ENCODE peak calls at places on chromosomes 7 and 10, in nine cellular contexts. One of them, this sample, is unnamed.

GRCh38 chr10:75612904-75613684 is 181.7 kb downstream of the LRMDA start:
- DNase-seq in fibroblast of villous mesenchyme: no peak
- DNase-seq in uterus: peak
- DNase-seq in tibial nerve: no peak
- DNase-seq in tibial artery: peak
- DNase-seq in cardiac muscle cell: no peak
- DNase-seq in HCT116: no peak
- DNase-seq in BE2C: no peak
- DNase-seq in A549: no peak
- DNase-seq in this sample: no peak

GRCh38 chr7:111266613-111267012 is 175.7 kb downstream of the LRRN3 start:
- DNase-seq in BE2C: no peak
- DNase-seq in cardiac muscle cell: no peak
- DNase-seq in A549: peak
- DNase-seq in HCT116: no peak
- DNase-seq in fibroblast of villous mesenchyme: peak
- DNase-seq in uterus: no peak
- DNase-seq in tibial nerve: no peak
- DNase-seq in tibial artery: no peak
- DNase-seq in this sample: no peak

GRCh38 chr10:129963831-129964501 is at the start of gene EBF3:
- DNase-seq in BE2C: peak
- DNase-seq in tibial nerve: peak
- DNase-seq in uterus: peak
- DNase-seq in A549: peak
- DNase-seq in fibroblast of villous mesenchyme: peak
- DNase-seq in cardiac muscle cell: peak
- DNase-seq in tibial artery: peak
- DNase-seq in HCT116: no peak
- DNase-seq in this sample: peak

GRCh38 chr7:2796358-2797352 is 47.5 kb downstream of the GNA12 start:
- DNase-seq in fibroblast of villous mesenchyme: peak
- DNase-seq in uterus: peak
- DNase-seq in BE2C: no peak
- DNase-seq in tibial nerve: peak
- DNase-seq in A549: no peak
- DNase-seq in tibial artery: peak
- DNase-seq in HCT116: no peak
- DNase-seq in cardiac muscle cell: no peak
- DNase-seq in this sample: peak

GRCh38 chr7:100219271-100219737 is 445 bp upstream of the PVRIG start:
- DNase-seq in uterus: no peak
- DNase-seq in HCT116: no peak
- DNase-seq in cardiac muscle cell: no peak
- DNase-seq in BE2C: no peak
- DNase-seq in fibroblast of villous mesenchyme: no peak
- DNase-seq in tibial artery: no peak
- DNase-seq in A549: no peak
- DNase-seq in tibial nerve: no peak
- DNase-seq in this sample: no peak

GRCh38 chr7:45080958-45081669 is 7.7 kb downstream of the NACAD start:
- DNase-seq in BE2C: no peak
- DNase-seq in uterus: no peak
- DNase-seq in HCT116: no peak
- DNase-seq in fibroblast of villous mesenchyme: no peak
- DNase-seq in A549: no peak
- DNase-seq in tibial nerve: no peak
- DNase-seq in cardiac muscle cell: no peak
- DNase-seq in tibial artery: no peak
- DNase-seq in this sample: no peak

GRCh38 chr7:74262639-74263398 is 8.6 kb upstream of the RFC2 start:
- DNase-seq in tibial artery: no peak
- DNase-seq in A549: no peak
- DNase-seq in tibial nerve: no peak
- DNase-seq in cardiac muscle cell: no peak
- DNase-seq in BE2C: peak
- DNase-seq in HCT116: no peak
- DNase-seq in uterus: no peak
- DNase-seq in fibroblast of villous mesenchyme: no peak
- DNase-seq in this sample: no peak

GRCh38 chr10:79111846-79112614 is 43.3 kb downstream of the ZMIZ1 start:
- DNase-seq in BE2C: no peak
- DNase-seq in A549: no peak
- DNase-seq in fibroblast of villous mesenchyme: no peak
- DNase-seq in cardiac muscle cell: peak
- DNase-seq in uterus: peak
- DNase-seq in HCT116: no peak
- DNase-seq in tibial artery: no peak
- DNase-seq in tibial nerve: no peak
- DNase-seq in this sample: no peak

GRCh38 chr10:59179027-59179426 is 2.6 kb downstream of the PHYHIPL start:
- DNase-seq in HCT116: no peak
- DNase-seq in A549: no peak
- DNase-seq in tibial nerve: no peak
- DNase-seq in tibial artery: no peak
- DNase-seq in cardiac muscle cell: no peak
- DNase-seq in fibroblast of villous mesenchyme: no peak
- DNase-seq in uterus: no peak
- DNase-seq in BE2C: no peak
- DNase-seq in this sample: no peak

GRCh38 chr10:76868088-76868949 is 769.3 kb downstream of the KCNMA1 start:
- DNase-seq in tibial nerve: no peak
- DNase-seq in tibial artery: peak
- DNase-seq in uterus: no peak
- DNase-seq in BE2C: no peak
- DNase-seq in cardiac muscle cell: no peak
- DNase-seq in A549: no peak
- DNase-seq in HCT116: no peak
- DNase-seq in fibroblast of villous mesenchyme: peak
- DNase-seq in this sample: peak

GRCh38 chr7:144827581-144828139 is 8.2 kb downstream of the TPK1 start:
- DNase-seq in uterus: no peak
- DNase-seq in A549: no peak
- DNase-seq in BE2C: no peak
- DNase-seq in fibroblast of villous mesenchyme: peak
- DNase-seq in cardiac muscle cell: peak
- DNase-seq in tibial artery: no peak
- DNase-seq in tibial nerve: no peak
- DNase-seq in HCT116: no peak
- DNase-seq in this sample: no peak

GRCh38 chr7:2017914-2018785 is 214.6 kb downstream of the MAD1L1 start:
- DNase-seq in fibroblast of villous mesenchyme: no peak
- DNase-seq in tibial nerve: no peak
- DNase-seq in HCT116: no peak
- DNase-seq in uterus: no peak
- DNase-seq in A549: no peak
- DNase-seq in BE2C: peak
- DNase-seq in tibial artery: peak
- DNase-seq in cardiac muscle cell: no peak
- DNase-seq in this sample: no peak

GRCh38 chr10:3935933-3936359 is 150.9 kb upstream of the KLF6 start:
- DNase-seq in tibial nerve: no peak
- DNase-seq in BE2C: no peak
- DNase-seq in A549: no peak
- DNase-seq in tibial artery: peak
- DNase-seq in fibroblast of villous mesenchyme: peak
- DNase-seq in uterus: peak
- DNase-seq in HCT116: no peak
- DNase-seq in cardiac muscle cell: no peak
- DNase-seq in this sample: no peak

GRCh38 chr10:3932597-3933380 is 147.8 kb upstream of the KLF6 start:
- DNase-seq in BE2C: no peak
- DNase-seq in cardiac muscle cell: no peak
- DNase-seq in tibial nerve: no peak
- DNase-seq in tibial artery: no peak
- DNase-seq in uterus: no peak
- DNase-seq in fibroblast of villous mesenchyme: no peak
- DNase-seq in A549: no peak
- DNase-seq in HCT116: no peak
- DNase-seq in this sample: no peak

GRCh38 chr10:3933733-3934132 is 148.7 kb upstream of the KLF6 start:
- DNase-seq in BE2C: no peak
- DNase-seq in uterus: no peak
- DNase-seq in fibroblast of villous mesenchyme: no peak
- DNase-seq in A549: no peak
- DNase-seq in tibial artery: no peak
- DNase-seq in HCT116: no peak
- DNase-seq in cardiac muscle cell: no peak
- DNase-seq in tibial nerve: no peak
- DNase-seq in this sample: no peak

GRCh38 chr10:3936422-3937040 is 151.5 kb upstream of the KLF6 start:
- DNase-seq in uterus: no peak
- DNase-seq in tibial nerve: no peak
- DNase-seq in cardiac muscle cell: no peak
- DNase-seq in tibial artery: no peak
- DNase-seq in BE2C: no peak
- DNase-seq in fibroblast of villous mesenchyme: no peak
- DNase-seq in HCT116: no peak
- DNase-seq in A549: no peak
- DNase-seq in this sample: peak

DNA sequence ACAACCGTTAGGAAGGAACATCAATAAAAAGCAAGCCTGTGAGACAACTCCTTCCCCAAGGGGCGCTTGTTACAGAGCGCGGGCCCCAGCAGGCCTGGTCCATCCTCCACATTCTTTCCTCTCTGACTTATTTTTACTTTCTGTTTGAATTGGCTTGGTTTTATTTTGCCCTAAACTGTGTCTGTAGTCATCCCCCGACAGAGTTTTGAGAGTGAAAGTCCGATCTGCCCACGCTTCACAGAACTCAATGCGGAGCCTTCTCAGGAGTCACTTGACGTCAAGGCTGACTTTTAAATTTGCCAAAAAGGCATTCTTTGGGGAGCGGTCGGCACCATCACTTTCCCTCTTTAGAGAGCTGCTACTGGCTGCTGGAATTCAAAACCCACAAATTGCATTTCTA is 150.1 kb upstream of the KLF6 start:
- DNase-seq in fibroblast of villous mesenchyme: peak
- DNase-seq in A549: no peak
- DNase-seq in BE2C: no peak
- DNase-seq in uterus: peak
- DNase-seq in cardiac muscle cell: no peak
- DNase-seq in tibial artery: peak
- DNase-seq in HCT116: no peak
- DNase-seq in tibial nerve: no peak
- DNase-seq in this sample: no peak
- TF ChIP-seq CTCF in fibroblast of villous mesenchyme: no peak
- TF ChIP-seq CTCF in A549: no peak
- TF ChIP-seq CTCF in BE2C: no peak
- TF ChIP-seq CTCF in uterus: no peak
- TF ChIP-seq CTCF in cardiac muscle cell: peak
- TF ChIP-seq CTCF in tibial artery: no peak
- TF ChIP-seq CTCF in HCT116: no peak
- TF ChIP-seq CTCF in tibial nerve: peak
- TF ChIP-seq CTCF in this sample: no peak

GRCh38 chr10:74008212-74008731 is 10.4 kb downstream of the VCL start:
- DNase-seq in A549: no peak
- DNase-seq in cardiac muscle cell: no peak
- DNase-seq in HCT116: no peak
- DNase-seq in tibial nerve: no peak
- DNase-seq in tibial artery: no peak
- DNase-seq in BE2C: no peak
- DNase-seq in fibroblast of villous mesenchyme: peak
- DNase-seq in uterus: no peak
- DNase-seq in this sample: no peak

GRCh38 chr10:74012480-74012879 is 14.6 kb downstream of the VCL start:
- DNase-seq in fibroblast of villous mesenchyme: no peak
- DNase-seq in tibial nerve: no peak
- DNase-seq in tibial artery: no peak
- DNase-seq in A549: no peak
- DNase-seq in cardiac muscle cell: no peak
- DNase-seq in BE2C: no peak
- DNase-seq in uterus: no peak
- DNase-seq in HCT116: no peak
- DNase-seq in this sample: no peak

GRCh38 chr10:74013004-74013403 is 15.1 kb downstream of the VCL start:
- DNase-seq in tibial artery: no peak
- DNase-seq in cardiac muscle cell: no peak
- DNase-seq in uterus: no peak
- DNase-seq in HCT116: no peak
- DNase-seq in BE2C: no peak
- DNase-seq in A549: no peak
- DNase-seq in fibroblast of villous mesenchyme: no peak
- DNase-seq in tibial nerve: no peak
- DNase-seq in this sample: no peak

GRCh38 chr10:74011016-74011415 is 13.1 kb downstream of the VCL start:
- DNase-seq in fibroblast of villous mesenchyme: no peak
- DNase-seq in BE2C: no peak
- DNase-seq in tibial artery: no peak
- DNase-seq in cardiac muscle cell: no peak
- DNase-seq in A549: no peak
- DNase-seq in uterus: no peak
- DNase-seq in HCT116: no peak
- DNase-seq in tibial nerve: no peak
- DNase-seq in this sample: no peak

DNA sequence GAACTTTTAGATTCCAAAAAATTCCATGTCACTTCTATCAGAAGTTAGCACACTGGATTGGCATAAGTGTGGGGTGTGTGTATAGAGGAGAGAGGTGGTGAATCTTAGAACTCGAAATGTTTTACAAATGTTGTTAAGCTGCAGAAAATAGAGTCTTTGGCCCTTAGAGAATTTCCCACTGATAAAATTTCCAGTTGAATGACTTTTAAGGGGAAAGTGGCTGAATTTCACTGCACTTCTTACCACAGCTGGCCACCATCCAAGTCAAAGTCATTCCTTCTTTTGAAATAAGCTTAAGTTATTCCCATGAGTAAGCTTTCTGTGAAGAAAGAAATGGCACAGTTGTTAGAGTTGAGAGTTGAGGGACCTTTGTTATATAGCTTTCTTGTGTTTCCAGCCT is 13.8 kb downstream of the VCL start:
- DNase-seq in tibial nerve: no peak
- DNase-seq in cardiac muscle cell: no peak
- DNase-seq in HCT116: no peak
- DNase-seq in A549: peak
- DNase-seq in tibial artery: peak
- DNase-seq in fibroblast of villous mesenchyme: peak
- DNase-seq in BE2C: no peak
- DNase-seq in uterus: peak
- DNase-seq in this sample: no peak
- H3K4me3 ChIP-seq in tibial nerve: no peak
- H3K4me3 ChIP-seq in cardiac muscle cell: no peak
- H3K4me3 ChIP-seq in HCT116: no peak
- H3K4me3 ChIP-seq in A549: no peak
- H3K4me3 ChIP-seq in tibial artery: no peak
- H3K4me3 ChIP-seq in fibroblast of villous mesenchyme: no peak
- H3K4me3 ChIP-seq in BE2C: no peak
- H3K4me3 ChIP-seq in uterus: no peak
- H3K4me3 ChIP-seq in this sample: no peak

GRCh38 chr10:70509376-70509775 is 30.8 kb downstream of the PALD1 start:
- DNase-seq in A549: no peak
- DNase-seq in HCT116: no peak
- DNase-seq in tibial artery: peak
- DNase-seq in cardiac muscle cell: no peak
- DNase-seq in uterus: peak
- DNase-seq in tibial nerve: no peak
- DNase-seq in BE2C: no peak
- DNase-seq in fibroblast of villous mesenchyme: no peak
- DNase-seq in this sample: no peak
- TF ChIP-seq CTCF in A549: no peak
- TF ChIP-seq CTCF in HCT116: no peak
- TF ChIP-seq CTCF in tibial artery: no peak
- TF ChIP-seq CTCF in cardiac muscle cell: no peak
- TF ChIP-seq CTCF in uterus: no peak
- TF ChIP-seq CTCF in tibial nerve: no peak
- TF ChIP-seq CTCF in BE2C: no peak
- TF ChIP-seq CTCF in fibroblast of villous mesenchyme: no peak
- TF ChIP-seq CTCF in this sample: no peak

GRCh38 chr10:110829721-110830410 is 41.9 kb upstream of the PDCD4 start:
- DNase-seq in A549: no peak
- DNase-seq in uterus: no peak
- DNase-seq in BE2C: no peak
- DNase-seq in tibial nerve: no peak
- DNase-seq in tibial artery: no peak
- DNase-seq in cardiac muscle cell: no peak
- DNase-seq in fibroblast of villous mesenchyme: no peak
- DNase-seq in HCT116: no peak
- DNase-seq in this sample: no peak
- H3K4me3 ChIP-seq in A549: no peak
- H3K4me3 ChIP-seq in uterus: no peak
- H3K4me3 ChIP-seq in BE2C: no peak
- H3K4me3 ChIP-seq in tibial nerve: no peak
- H3K4me3 ChIP-seq in tibial artery: no peak
- H3K4me3 ChIP-seq in cardiac muscle cell: no peak
- H3K4me3 ChIP-seq in fibroblast of villous mesenchyme: no peak
- H3K4me3 ChIP-seq in HCT116: no peak
- H3K4me3 ChIP-seq in this sample: no peak

This sample was measured in lower leg skin.